ENCODE peak calls at places on chromosomes 6 and 20, in eight cellular contexts. Q, P, V, G, I, E, T and A are unnamed samples.

GRCh38 chr6:167786859-167787675 is 39.6 kb upstream of the AFDN start:
- DNase-seq in G (no peak), I (no peak), E (peak; percentile 14), T (no peak), V (no peak), Q (no peak), P (no peak), A (no peak)

GRCh38 chr6:44012078-44012493 is 115.2 kb downstream of the MRPL14 start:
- DNase-seq in Q (no peak), I (no peak), G (no peak), V (peak; percentile 98), T (no peak), E (no peak), P (peak; percentile 82), A (no peak)

GRCh38 chr6:11043961-11044711 is at the start of gene ELOVL2:
- DNase-seq in I (peak; percentile 83), E (no peak), G (peak; percentile 77), Q (no peak), P (no peak), T (peak; percentile 16), V (peak; percentile 22), A (peak; percentile 43)

GRCh38 chr6:52231411-52232127 is 12.7 kb downstream of the IL17F start:
- DNase-seq in V (no peak), T (no peak), E (no peak), Q (no peak), G (no peak), I (peak; percentile 8), P (no peak), A (no peak)

GRCh38 chr20:59780494-59781185 is 152.8 kb downstream of the SYCP2 start:
- DNase-seq in I (no peak), Q (no peak), V (no peak), G (no peak), E (peak; percentile 8), P (no peak), T (no peak), A (no peak)

GRCh38 chr6:47479156-47479541 is 1.6 kb downstream of the CD2AP start:
- DNase-seq in P (no peak), G (no peak), I (no peak), Q (no peak), T (no peak), V (no peak), E (no peak), A (no peak)

GRCh38 chr6:32188381-32189081 is 1.5 kb downstream of the PBX2 start:
- DNase-seq in V (peak; percentile 10), T (no peak), I (no peak), E (no peak), Q (no peak), G (no peak), P (no peak), A (no peak)

GRCh38 chr20:5096463-5096862 is 23.3 kb downstream of the PCNA start:
- DNase-seq in V (no peak), Q (no peak), T (no peak), E (no peak), I (no peak), G (no peak), P (no peak), A (no peak)

GRCh38 chr6:26240157-26240980 is 124.6 kb upstream of the BTN3A2 start:
- DNase-seq in I (peak; percentile 63), P (no peak), V (peak; percentile 79), T (peak; percentile 81), E (peak; percentile 79), G (peak; percentile 90), Q (peak; percentile 41), A (peak; percentile 62)

GRCh38 chr6:63353282-63353630 is 33.5 kb upstream of the LGSN start:
- DNase-seq in Q (no peak), E (no peak), P (no peak), I (no peak), T (no peak), G (no peak), V (no peak), A (no peak)

GRCh38 chr20:12371955-12372354 is 454.3 kb downstream of the BTBD3 start:
- DNase-seq in P (no peak), I (no peak), V (no peak), E (peak; percentile 22), T (no peak), G (no peak), Q (no peak), A (no peak)

GRCh38 chr6:98832282-98833100 is 1.9 kb upstream of the POU3F2 start:
- DNase-seq in G (no peak), Q (no peak), E (no peak), T (no peak), I (peak; percentile 27), V (peak; percentile 92), P (peak; percentile 24), A (no peak)

GRCh38 chr20:51350941-51351631 is 191.4 kb downstream of the NFATC2 start:
- DNase-seq in E (no peak), G (no peak), Q (no peak), V (peak; percentile 92), I (no peak), P (peak; percentile 63), T (no peak), A (no peak)

GRCh38 chr20:53328956-53329355 is 264.7 kb downstream of the ZNF217 start:
- DNase-seq in V (no peak), T (no peak), Q (no peak), G (no peak), P (no peak), E (no peak), I (no peak), A (no peak)

GRCh38 chr6:162973141-162973872 is 245.5 kb downstream of the PACRG start:
- DNase-seq in E (no peak), G (no peak), V (no peak), Q (no peak), I (no peak), P (no peak), T (no peak), A (no peak)

GRCh38 chr20:31811796-31812728 is 7.1 kb upstream of the MYLK2 start:
- DNase-seq in T (no peak), I (peak; percentile 72), V (peak; percentile 87), P (peak; percentile 84), E (no peak), Q (no peak), G (peak; percentile 41), A (peak; percentile 54)

GRCh38 chr6:42104095-42104806 is 38.2 kb downstream of the C6orf132 start:
- DNase-seq in Q (peak; percentile 22), G (peak; percentile 88), T (peak; percentile 56), E (peak; percentile 59), P (no peak), I (peak; percentile 84), V (no peak), A (peak; percentile 89)

GRCh38 chr6:36318690-36319435 is 17.8 kb downstream of the BNIP5 start:
- DNase-seq in V (no peak), E (no peak), P (no peak), I (no peak), T (no peak), Q (no peak), G (no peak), A (no peak)

GRCh38 chr20:6466065-6466810 is 301.2 kb upstream of the BMP2 start:
- DNase-seq in V (peak; percentile 30), I (no peak), G (no peak), P (no peak), Q (no peak), E (no peak), T (no peak), A (peak; percentile 14)

GRCh38 chr20:19967441-19967840 is 49.7 kb upstream of the NAA20 start:
- DNase-seq in E (no peak), T (no peak), V (no peak), G (no peak), P (no peak), Q (no peak), I (no peak), A (no peak)
- H3K4me3 ChIP-seq in E (no peak overlapping the region), T (no peak overlapping the region), V (no peak overlapping the region), G (no peak overlapping the region), P (no peak overlapping the region), Q (no peak overlapping the region), I (no peak overlapping the region), A (no peak overlapping the region)

DNA sequence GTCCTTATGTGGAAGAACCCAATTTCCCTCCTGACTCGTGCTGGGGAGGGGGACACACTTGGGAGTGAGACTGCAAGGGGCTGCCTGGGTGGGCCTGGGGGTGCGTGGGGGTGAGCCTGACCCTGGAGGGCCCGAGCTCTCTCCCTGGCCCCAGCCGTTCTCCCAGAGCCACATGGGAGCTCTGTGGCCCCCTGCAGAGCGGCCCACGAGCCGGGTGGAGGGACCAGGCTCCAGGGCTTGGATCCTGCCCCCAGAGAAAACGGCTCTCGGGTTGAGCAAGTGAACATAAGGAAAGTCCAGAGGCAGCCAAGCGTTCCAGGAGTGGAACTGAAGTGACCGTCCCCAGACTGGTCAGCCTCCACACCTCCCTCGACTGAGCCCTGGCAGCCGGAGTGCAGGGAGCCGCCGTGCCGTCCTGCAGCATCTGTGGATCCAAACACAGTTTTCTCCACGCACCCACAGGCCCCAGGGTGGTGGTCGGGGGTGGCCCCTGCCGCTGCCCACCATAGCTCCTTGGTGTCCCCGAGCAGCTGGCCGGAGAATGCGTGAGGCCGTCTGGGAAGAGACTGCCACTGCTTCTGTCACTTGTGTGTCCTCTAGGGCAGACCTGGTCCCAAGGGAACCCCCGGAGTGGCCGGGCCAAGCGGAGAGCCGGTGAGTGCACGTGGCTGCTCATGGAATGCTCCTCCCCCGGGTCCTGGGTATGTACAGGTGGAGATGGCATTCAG is 10.6 kb downstream of the COL9A3 start:
- DNase-seq in Q (no peak), V (no peak), I (no peak), E (no peak), G (no peak), T (no peak), P (no peak), A (peak; percentile 38)
- H3K27me3 ChIP-seq in Q (no peaks in the 10 kb centered on the region), V (no peaks in the 10 kb centered on the region), I (no peaks in the 10 kb centered on the region), E (no peaks in the 10 kb centered on the region), G (no peaks in the 10 kb centered on the region), T (no peaks in the 10 kb centered on the region), P (no peaks in the 10 kb centered on the region), A (no peaks in the 10 kb centered on the region)

GRCh38 chr6:133854167-133854632 is 34.7 kb upstream of the TCF21 start:
- DNase-seq in Q (no peak), P (no peak), T (no peak), E (no peak), I (peak; percentile 21), V (no peak), G (no peak), A (no peak)
- H3K4me3 ChIP-seq in Q (no peak overlapping the region), P (peak overlapping the region; percentile 51), T (no peak overlapping the region), E (no peak overlapping the region), I (peak overlapping the region; percentile 17), V (no peak overlapping the region), G (peak overlapping the region; percentile 45), A (peak overlapping the region; percentile 50)

GRCh38 chr6:169156108-169156821 is 97.4 kb downstream of the THBS2 start:
- DNase-seq in Q (no peak), V (peak; percentile 43), P (no peak), E (no peak), T (no peak), I (no peak), G (no peak), A (no peak)

GRCh38 chr6:169158182-169158573 is 95.5 kb downstream of the THBS2 start:
- DNase-seq in G (peak; percentile 68), T (peak; percentile 70), E (no peak), Q (no peak), V (peak; percentile 87), I (no peak), P (no peak), A (peak; percentile 92)

GRCh38 chr6:169153401-169153800 is 100.2 kb downstream of the THBS2 start:
- DNase-seq in Q (no peak), G (no peak), V (no peak), I (no peak), T (no peak), P (no peak), E (no peak), A (no peak)

GRCh38 chr6:169157474-169158181 is 96.0 kb downstream of the THBS2 start:
- DNase-seq in Q (no peak), I (no peak), T (no peak), E (no peak), G (no peak), V (no peak), P (no peak), A (peak; percentile 46)

GRCh38 chr6:169155481-169155880 is 98.2 kb downstream of the THBS2 start:
- DNase-seq in I (no peak), T (no peak), G (no peak), E (no peak), V (no peak), Q (no peak), P (no peak), A (no peak)
- H3K27me3 ChIP-seq in I (no peaks in the 10 kb centered on the region), T (no peaks in the 10 kb centered on the region), G (no peaks in the 10 kb centered on the region), E (no peaks in the 10 kb centered on the region), V (no peaks in the 10 kb centered on the region), Q (no peaks in the 10 kb centered on the region), P (no peaks in the 10 kb centered on the region), A (no peaks in the 10 kb centered on the region)